ENCODE peak calls at places on chromosome 14, in four cellular contexts. N is GM12878, Z is HepG2, F is K562. H is an unnamed sample.

GRCh38 chr14:20679907-20680306 is 4.5 kb upstream of the RNASE4 start:
- DNase-seq in F (peak), Z (peak), N (no peak), H (peak)

GRCh38 chr14:80754696-80755095 is 186.8 kb downstream of the CEP128 start:
- DNase-seq in N (no peak), F (no peak), Z (no peak), H (no peak)

GRCh38 chr14:68491793-68492192 is 301.1 kb downstream of the ZFP36L1 start:
- DNase-seq in Z (no peak), N (no peak), F (no peak), H (peak)

GRCh38 chr14:20553024-20553423 is 7.8 kb downstream of the RNASE9 start:
- DNase-seq in Z (no peak), N (no peak), F (no peak), H (no peak)

GRCh38 chr14:51520087-51520486 is 131.6 kb upstream of the FRMD6 start:
- DNase-seq in N (no peak), F (no peak), Z (no peak), H (no peak)

GRCh38 chr14:105419305-105420091 is at the start of gene MTA1:
- DNase-seq in F (peak), Z (peak), N (no peak), H (no peak)

GRCh38 chr14:55297611-55298323 is 26.5 kb downstream of the FBXO34 start:
- DNase-seq in F (no peak), N (no peak), Z (peak), H (no peak)

GRCh38 chr14:94282991-94283723 is 9.9 kb downstream of the SERPINA10 start:
- DNase-seq in N (no peak), Z (no peak), F (no peak), H (no peak)

GRCh38 chr14:22466520-22466919 is 122.5 kb downstream of the DAD1 start:
- DNase-seq in F (no peak), Z (no peak), N (no peak), H (no peak)

GRCh38 chr14:76919811-76920571 is 93.8 kb downstream of the LRRC74A start:
- DNase-seq in Z (peak), N (no peak), F (no peak), H (no peak)

GRCh38 chr14:24895243-24895583 is 154.7 kb downstream of the STXBP6 start:
- DNase-seq in F (no peak), N (no peak), Z (no peak), H (no peak)

GRCh38 chr14:32203928-32204357 is 874 bp upstream of the RNU6-8 start:
- DNase-seq in N (no peak), Z (peak), F (no peak), H (no peak)

GRCh38 chr14:103056322-103057027 is 874 bp downstream of the CDC42BPB start:
- DNase-seq in N (no peak), Z (no peak), F (peak), H (peak)

GRCh38 chr14:30996892-30997659 is 28.4 kb upstream of the AP4S1 start:
- DNase-seq in F (no peak), Z (no peak), N (no peak), H (no peak)

GRCh38 chr14:69316449-69317391 is 56.8 kb downstream of the GALNT16 start:
- DNase-seq in N (no peak), F (no peak), Z (no peak), H (peak)

GRCh38 chr14:74630881-74631690 is 19.0 kb upstream of the LTBP2 start:
- DNase-seq in F (no peak), N (no peak), Z (no peak), H (no peak)

GRCh38 chr14:65817011-65817410 is 404.5 kb downstream of the FUT8 start:
- DNase-seq in N (no peak), F (no peak), Z (no peak), H (no peak)

GRCh38 chr14:55097894-55098560 is 31.0 kb upstream of the LGALS3 start:
- DNase-seq in Z (no peak), F (no peak), N (peak), H (no peak)

GRCh38 chr14:79767278-79767677 is 444.0 kb downstream of the DIO2 start:
- DNase-seq in F (no peak), Z (no peak), N (no peak), H (no peak)

GRCh38 chr14:37045340-37046061 is 126.9 kb downstream of the SLC25A21 start:
- DNase-seq in F (no peak), Z (no peak), N (no peak), H (no peak)

GRCh38 chr14:20855652-20856291 is 35.4 kb upstream of the RNASE3 start:
- DNase-seq in N (peak), F (peak), Z (peak), H (peak)

DNA sequence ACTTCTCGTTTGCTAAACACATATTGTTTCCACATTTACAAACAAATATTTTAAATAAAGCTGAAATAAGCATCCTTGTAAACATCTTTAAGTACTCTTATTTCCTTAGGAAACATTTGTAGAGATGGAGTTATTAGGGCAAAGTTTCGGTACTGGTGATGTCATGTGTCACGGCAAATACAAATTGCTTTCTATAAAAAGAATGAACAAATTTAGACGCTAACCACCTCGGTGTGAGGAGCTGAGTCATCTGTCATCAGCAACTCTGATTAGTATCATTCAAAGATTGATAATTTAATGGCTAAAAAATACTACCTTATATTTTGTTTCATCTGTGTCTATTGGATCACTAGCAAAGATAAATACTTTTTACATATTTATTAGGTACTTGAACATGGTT is 982.0 kb downstream of the VRK1 start:
- DNase-seq in F (no peak), N (no peak), Z (no peak), H (no peak)
- TF ChIP-seq ETV6 in F (no peak), N (no peak), Z (no peak), H (no peak)

DNA sequence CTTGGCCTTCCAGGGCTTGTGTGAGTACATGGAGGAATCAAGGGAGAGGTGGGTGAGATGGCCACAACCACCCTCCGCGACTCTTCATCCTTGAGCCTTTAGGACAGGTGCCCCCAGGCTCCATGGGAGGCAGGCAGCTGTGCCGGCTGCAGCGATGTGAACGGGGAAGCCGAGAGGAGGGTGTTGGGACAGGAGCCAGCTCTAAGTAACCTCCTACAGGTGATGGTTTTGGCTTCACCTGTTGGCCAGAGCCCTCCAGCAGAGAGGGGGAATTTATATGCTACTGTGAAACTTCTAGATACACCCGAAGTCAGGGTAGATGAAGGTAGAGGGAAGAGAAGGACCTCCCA is 132.2 kb upstream of the HIF1A start:
- DNase-seq in Z (no peak), N (no peak), F (no peak), H (no peak)
- TF ChIP-seq SP1 in Z (no peak), N (no peak), F (no peak), H (no peak)

DNA sequence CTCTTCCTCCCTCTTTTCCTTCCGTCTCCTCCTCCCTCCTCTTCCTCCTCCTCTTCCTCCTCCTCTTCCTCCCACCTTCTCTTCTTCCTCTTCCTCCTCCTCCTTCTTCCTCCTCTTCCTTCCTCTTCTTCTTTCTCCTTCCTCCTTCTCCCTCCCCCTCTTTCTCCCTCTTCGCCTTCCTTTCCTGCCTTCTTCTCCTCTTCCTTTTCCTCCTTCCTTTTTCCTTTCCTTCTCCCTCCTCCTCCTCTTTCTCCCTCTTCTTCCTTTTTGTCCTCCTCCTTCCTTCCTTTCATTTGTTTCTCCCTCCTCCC is 36.0 kb downstream of the MEG3 start:
- DNase-seq in F (no peak), N (no peak), Z (no peak), H (no peak)
- TF ChIP-seq ETV6 in F (no peak), N (no peak), Z (no peak), H (no peak)

GRCh38 chr14:96737869-96738268 is 59.3 kb upstream of the VRK1 start:
- DNase-seq in F (no peak), Z (no peak), N (no peak), H (no peak)

GRCh38 chr14:96730386-96730785 is 66.8 kb upstream of the VRK1 start:
- DNase-seq in N (no peak), F (no peak), Z (no peak), H (no peak)

GRCh38 chr14:96734076-96734622 is 63.0 kb upstream of the VRK1 start:
- DNase-seq in Z (no peak), F (no peak), N (no peak), H (no peak)

GRCh38 chr14:96739511-96739910 is 57.7 kb upstream of the VRK1 start:
- DNase-seq in N (no peak), Z (no peak), F (no peak), H (no peak)

DNA sequence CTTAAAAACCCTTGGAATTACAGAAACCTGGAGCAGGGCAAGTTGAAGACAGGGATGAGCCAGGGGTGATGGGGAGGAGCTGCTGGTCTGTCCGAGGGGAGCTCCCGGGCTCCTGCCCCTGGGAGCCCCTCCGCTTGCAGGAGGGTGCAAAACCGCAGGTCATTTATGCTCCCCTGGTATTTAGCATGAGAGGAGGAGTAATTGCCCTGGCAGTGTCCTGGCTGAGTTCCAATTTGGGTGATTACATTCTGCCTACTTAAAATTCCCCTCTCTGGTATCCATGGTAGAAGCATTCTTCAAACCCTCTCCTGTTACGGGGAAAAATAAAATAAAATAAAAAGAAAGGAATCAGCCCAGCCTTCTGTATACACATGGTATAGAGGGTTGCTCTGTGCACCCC is 61.7 kb upstream of the VRK1 start:
- DNase-seq in Z (no peak), N (no peak), F (no peak), H (no peak)
- TF ChIP-seq SP1 in Z (no peak), N (no peak), F (no peak), H (no peak)

DNA sequence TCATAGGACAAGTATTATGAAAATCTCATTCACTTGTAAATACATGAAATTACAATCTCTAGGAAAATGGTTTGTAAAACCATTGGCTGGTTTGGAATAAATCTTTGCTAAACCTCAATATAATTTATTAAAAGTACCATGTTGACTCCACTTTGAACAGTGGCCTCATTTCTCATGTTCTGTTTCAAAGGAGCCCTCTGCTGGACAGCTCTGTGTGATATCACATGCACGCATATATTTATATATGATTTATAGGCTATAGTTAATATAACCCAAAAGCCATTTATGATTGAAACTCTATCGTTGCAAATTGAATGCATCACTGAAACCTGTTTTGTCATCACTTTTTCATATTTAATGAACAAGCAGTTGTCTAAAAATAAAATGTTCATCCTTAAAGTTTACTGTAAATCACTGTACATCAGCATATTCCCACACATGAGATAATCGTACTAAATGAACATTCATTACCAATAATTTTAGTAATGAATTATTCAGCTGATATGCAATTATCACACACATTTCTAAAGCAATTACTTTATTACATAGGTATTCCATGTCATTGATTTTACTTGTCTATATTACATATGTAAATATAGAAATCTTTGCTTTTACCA is 493.8 kb downstream of the NPAS3 start:
- DNase-seq in F (no peak), Z (peak), N (no peak), H (no peak)
- TF ChIP-seq ETV6 in F (no peak), Z (no peak), N (no peak), H (no peak)

H was measured in WTC11.